ENCODE peak calls at places on chromosomes 12 and 14, in ten cellular contexts. One of them, this sample, is unnamed.

GRCh38 chr12:6958609-6959375 is 7.6 kb downstream of the PTPN6 start:
- DNase-seq in heart right ventricle: peak
- DNase-seq in type B pancreatic cell: no peak
- DNase-seq in psoas muscle: peak
- DNase-seq in pancreas: peak
- DNase-seq in transverse colon: peak
- DNase-seq in PC-3: no peak
- DNase-seq in Panc1: no peak
- DNase-seq in Calu3: no peak
- DNase-seq in SK-N-SH: peak
- DNase-seq in this sample: no peak

GRCh38 chr12:124713436-124714082 is 146.1 kb upstream of the NCOR2 start:
- DNase-seq in heart right ventricle: peak
- DNase-seq in type B pancreatic cell: no peak
- DNase-seq in psoas muscle: no peak
- DNase-seq in pancreas: no peak
- DNase-seq in transverse colon: no peak
- DNase-seq in PC-3: no peak
- DNase-seq in Panc1: no peak
- DNase-seq in Calu3: no peak
- DNase-seq in SK-N-SH: peak
- DNase-seq in this sample: no peak

GRCh38 chr12:94805749-94806148 is 155.4 kb upstream of the TMCC3 start:
- DNase-seq in heart right ventricle: no peak
- DNase-seq in type B pancreatic cell: no peak
- DNase-seq in psoas muscle: no peak
- DNase-seq in pancreas: no peak
- DNase-seq in transverse colon: no peak
- DNase-seq in PC-3: no peak
- DNase-seq in Panc1: no peak
- DNase-seq in Calu3: no peak
- DNase-seq in SK-N-SH: no peak
- DNase-seq in this sample: peak

GRCh38 chr12:63882844-63883243 is 38.3 kb downstream of the SRGAP1 start:
- DNase-seq in heart right ventricle: peak
- DNase-seq in type B pancreatic cell: no peak
- DNase-seq in psoas muscle: no peak
- DNase-seq in pancreas: no peak
- DNase-seq in transverse colon: no peak
- DNase-seq in PC-3: no peak
- DNase-seq in Panc1: no peak
- DNase-seq in Calu3: no peak
- DNase-seq in SK-N-SH: peak
- DNase-seq in this sample: no peak

GRCh38 chr12:30753233-30753632 is 1.5 kb downstream of the CAPRIN2 start:
- DNase-seq in heart right ventricle: no peak
- DNase-seq in type B pancreatic cell: no peak
- DNase-seq in psoas muscle: no peak
- DNase-seq in pancreas: no peak
- DNase-seq in transverse colon: no peak
- DNase-seq in PC-3: peak
- DNase-seq in Panc1: peak
- DNase-seq in Calu3: peak
- DNase-seq in SK-N-SH: peak
- DNase-seq in this sample: no peak

GRCh38 chr14:93921001-93921797 is 5.9 kb upstream of the FAM181A start:
- DNase-seq in heart right ventricle: no peak
- DNase-seq in type B pancreatic cell: no peak
- DNase-seq in psoas muscle: peak
- DNase-seq in pancreas: no peak
- DNase-seq in transverse colon: no peak
- DNase-seq in PC-3: no peak
- DNase-seq in Panc1: no peak
- DNase-seq in Calu3: no peak
- DNase-seq in SK-N-SH: no peak
- DNase-seq in this sample: no peak

GRCh38 chr12:117552971-117553370 is 191.5 kb upstream of the NOS1 start:
- DNase-seq in heart right ventricle: no peak
- DNase-seq in type B pancreatic cell: no peak
- DNase-seq in psoas muscle: no peak
- DNase-seq in pancreas: peak
- DNase-seq in transverse colon: no peak
- DNase-seq in PC-3: peak
- DNase-seq in Panc1: no peak
- DNase-seq in Calu3: no peak
- DNase-seq in SK-N-SH: no peak
- DNase-seq in this sample: no peak

GRCh38 chr14:51957950-51958349 is 31.4 kb upstream of the RTRAF start:
- DNase-seq in heart right ventricle: no peak
- DNase-seq in type B pancreatic cell: no peak
- DNase-seq in psoas muscle: no peak
- DNase-seq in pancreas: no peak
- DNase-seq in transverse colon: no peak
- DNase-seq in PC-3: no peak
- DNase-seq in Panc1: no peak
- DNase-seq in Calu3: no peak
- DNase-seq in SK-N-SH: no peak
- DNase-seq in this sample: no peak

GRCh38 chr12:106582661-106583577 is at the start of gene RFX4:
- DNase-seq in heart right ventricle: no peak
- DNase-seq in type B pancreatic cell: no peak
- DNase-seq in psoas muscle: no peak
- DNase-seq in pancreas: no peak
- DNase-seq in transverse colon: no peak
- DNase-seq in PC-3: no peak
- DNase-seq in Panc1: no peak
- DNase-seq in Calu3: no peak
- DNase-seq in SK-N-SH: peak
- DNase-seq in this sample: no peak

GRCh38 chr14:50531595-50532501 is 521 bp downstream of the MAP4K5 start:
- DNase-seq in heart right ventricle: peak
- DNase-seq in type B pancreatic cell: peak
- DNase-seq in psoas muscle: peak
- DNase-seq in pancreas: peak
- DNase-seq in transverse colon: peak
- DNase-seq in PC-3: peak
- DNase-seq in Panc1: no peak
- DNase-seq in Calu3: peak
- DNase-seq in SK-N-SH: peak
- DNase-seq in this sample: no peak

GRCh38 chr12:47741340-47741703 is 16.0 kb upstream of the ENDOU start:
- DNase-seq in heart right ventricle: peak
- DNase-seq in type B pancreatic cell: no peak
- DNase-seq in psoas muscle: peak
- DNase-seq in pancreas: no peak
- DNase-seq in transverse colon: peak
- DNase-seq in PC-3: peak
- DNase-seq in Panc1: no peak
- DNase-seq in Calu3: peak
- DNase-seq in SK-N-SH: peak
- DNase-seq in this sample: no peak

GRCh38 chr12:79634957-79635471 is 55.8 kb downstream of the PAWR start:
- DNase-seq in heart right ventricle: no peak
- DNase-seq in type B pancreatic cell: no peak
- DNase-seq in psoas muscle: no peak
- DNase-seq in pancreas: no peak
- DNase-seq in transverse colon: no peak
- DNase-seq in PC-3: no peak
- DNase-seq in Panc1: no peak
- DNase-seq in Calu3: no peak
- DNase-seq in SK-N-SH: no peak
- DNase-seq in this sample: no peak

GRCh38 chr12:3197131-3197818 is 120.1 kb downstream of the TSPAN9 start:
- DNase-seq in heart right ventricle: no peak
- DNase-seq in type B pancreatic cell: no peak
- DNase-seq in psoas muscle: no peak
- DNase-seq in pancreas: peak
- DNase-seq in transverse colon: no peak
- DNase-seq in PC-3: no peak
- DNase-seq in Panc1: no peak
- DNase-seq in Calu3: no peak
- DNase-seq in SK-N-SH: no peak
- DNase-seq in this sample: no peak

GRCh38 chr12:3193755-3194154 is 116.6 kb downstream of the TSPAN9 start:
- DNase-seq in heart right ventricle: no peak
- DNase-seq in type B pancreatic cell: no peak
- DNase-seq in psoas muscle: no peak
- DNase-seq in pancreas: no peak
- DNase-seq in transverse colon: no peak
- DNase-seq in PC-3: no peak
- DNase-seq in Panc1: no peak
- DNase-seq in Calu3: no peak
- DNase-seq in SK-N-SH: no peak
- DNase-seq in this sample: no peak

GRCh38 chr12:3195859-3196483 is 118.8 kb downstream of the TSPAN9 start:
- DNase-seq in heart right ventricle: no peak
- DNase-seq in type B pancreatic cell: no peak
- DNase-seq in psoas muscle: no peak
- DNase-seq in pancreas: no peak
- DNase-seq in transverse colon: no peak
- DNase-seq in PC-3: no peak
- DNase-seq in Panc1: no peak
- DNase-seq in Calu3: no peak
- DNase-seq in SK-N-SH: no peak
- DNase-seq in this sample: no peak

GRCh38 chr12:3196488-3196887 is 119.3 kb downstream of the TSPAN9 start:
- DNase-seq in heart right ventricle: no peak
- DNase-seq in type B pancreatic cell: no peak
- DNase-seq in psoas muscle: no peak
- DNase-seq in pancreas: no peak
- DNase-seq in transverse colon: no peak
- DNase-seq in PC-3: no peak
- DNase-seq in Panc1: no peak
- DNase-seq in Calu3: no peak
- DNase-seq in SK-N-SH: no peak
- DNase-seq in this sample: no peak

GRCh38 chr12:3195337-3195736 is 118.2 kb downstream of the TSPAN9 start:
- DNase-seq in heart right ventricle: no peak
- DNase-seq in type B pancreatic cell: no peak
- DNase-seq in psoas muscle: no peak
- DNase-seq in pancreas: no peak
- DNase-seq in transverse colon: no peak
- DNase-seq in PC-3: no peak
- DNase-seq in Panc1: no peak
- DNase-seq in Calu3: no peak
- DNase-seq in SK-N-SH: no peak
- DNase-seq in this sample: no peak
- TF ChIP-seq CTCF in heart right ventricle: no peak
- TF ChIP-seq CTCF in type B pancreatic cell: no peak
- TF ChIP-seq CTCF in psoas muscle: no peak
- TF ChIP-seq CTCF in pancreas: no peak
- TF ChIP-seq CTCF in transverse colon: no peak
- TF ChIP-seq CTCF in PC-3: no peak
- TF ChIP-seq CTCF in Panc1: no peak
- TF ChIP-seq CTCF in Calu3: no peak
- TF ChIP-seq CTCF in SK-N-SH: no peak
- TF ChIP-seq CTCF in this sample: no peak

DNA sequence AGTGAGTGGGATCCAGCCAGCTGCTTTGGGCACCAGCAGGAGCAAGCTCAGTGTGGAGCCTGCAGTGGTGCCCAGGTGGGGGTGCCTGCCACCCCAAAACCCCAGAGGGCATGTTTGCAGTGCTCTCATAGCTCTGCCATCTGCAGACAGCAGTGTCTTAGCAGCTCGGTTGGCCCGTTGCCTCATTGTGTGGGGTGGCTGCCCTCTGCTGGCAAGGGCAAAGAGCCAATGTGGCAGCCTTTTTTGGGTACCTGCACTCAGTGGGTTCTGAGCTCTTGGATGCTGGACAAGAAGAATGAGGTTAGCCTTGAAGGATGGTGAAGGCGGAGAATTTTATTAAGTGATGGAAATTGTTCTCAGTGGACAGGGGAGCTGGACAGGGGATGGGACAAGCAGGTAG is 52.3 kb downstream of the NEUROD4 start:
- DNase-seq in heart right ventricle: peak
- DNase-seq in type B pancreatic cell: no peak
- DNase-seq in psoas muscle: peak
- DNase-seq in pancreas: peak
- DNase-seq in transverse colon: peak
- DNase-seq in PC-3: peak
- DNase-seq in Panc1: no peak
- DNase-seq in Calu3: peak
- DNase-seq in SK-N-SH: no peak
- DNase-seq in this sample: no peak
- TF ChIP-seq CTCF in heart right ventricle: peak
- TF ChIP-seq CTCF in type B pancreatic cell: peak
- TF ChIP-seq CTCF in psoas muscle: peak
- TF ChIP-seq CTCF in pancreas: no peak
- TF ChIP-seq CTCF in transverse colon: peak
- TF ChIP-seq CTCF in PC-3: peak
- TF ChIP-seq CTCF in Panc1: peak
- TF ChIP-seq CTCF in Calu3: peak
- TF ChIP-seq CTCF in SK-N-SH: peak
- TF ChIP-seq CTCF in this sample: peak

DNA sequence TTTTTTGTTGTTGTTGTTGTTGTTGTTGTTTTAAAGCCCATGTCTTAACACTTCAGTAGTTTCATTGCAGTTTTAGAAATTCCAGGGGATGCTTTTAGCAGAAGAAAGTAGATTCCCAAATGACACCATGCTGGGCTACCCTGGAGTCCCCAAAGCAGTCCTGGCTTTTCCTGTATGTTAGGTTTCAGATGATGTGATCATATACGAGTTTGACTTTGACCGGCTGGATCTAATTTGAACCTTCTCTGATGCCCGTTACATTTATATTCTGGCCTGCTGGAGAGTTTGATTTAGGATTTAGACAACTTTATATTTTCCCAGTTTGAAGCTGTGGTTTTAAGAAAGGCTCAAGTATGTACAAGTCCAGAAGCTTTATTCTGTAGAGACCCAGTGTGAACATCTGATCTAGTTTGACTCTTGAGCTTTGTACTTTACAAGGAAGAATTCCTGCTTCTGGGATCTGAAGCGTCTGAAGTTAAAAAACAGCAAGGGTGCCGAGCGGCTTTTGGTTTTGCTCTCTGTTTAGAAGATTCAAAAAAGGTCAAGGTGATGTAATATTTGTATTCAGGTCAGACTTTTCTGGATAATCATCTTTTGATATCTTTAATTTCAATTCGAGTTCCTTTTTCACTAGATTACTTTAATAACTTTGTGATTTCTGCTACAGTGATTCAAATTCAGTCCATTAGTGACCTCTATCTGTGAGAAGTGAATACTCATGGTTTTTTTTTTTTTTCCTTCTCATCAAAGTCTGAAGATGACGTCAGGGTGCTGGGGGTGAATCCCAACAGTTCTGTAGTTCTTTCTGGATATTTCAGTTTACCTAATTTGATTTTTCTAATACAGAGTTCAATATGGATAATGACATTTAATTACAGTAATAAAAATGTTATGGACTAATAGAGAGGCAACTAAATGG is 6.2 kb downstream of the FLRT2 start:
- DNase-seq in heart right ventricle: no peak
- DNase-seq in type B pancreatic cell: no peak
- DNase-seq in psoas muscle: no peak
- DNase-seq in pancreas: no peak
- DNase-seq in transverse colon: no peak
- DNase-seq in PC-3: peak
- DNase-seq in Panc1: no peak
- DNase-seq in Calu3: no peak
- DNase-seq in SK-N-SH: peak
- DNase-seq in this sample: no peak
- TF ChIP-seq CTCF in heart right ventricle: peak
- TF ChIP-seq CTCF in type B pancreatic cell: peak
- TF ChIP-seq CTCF in psoas muscle: peak
- TF ChIP-seq CTCF in pancreas: peak
- TF ChIP-seq CTCF in transverse colon: no peak
- TF ChIP-seq CTCF in PC-3: peak
- TF ChIP-seq CTCF in Panc1: peak
- TF ChIP-seq CTCF in Calu3: no peak
- TF ChIP-seq CTCF in SK-N-SH: peak
- TF ChIP-seq CTCF in this sample: peak

GRCh38 chr14:64636980-64637429 is 67.2 kb upstream of the PLEKHG3 start:
- DNase-seq in heart right ventricle: no peak
- DNase-seq in type B pancreatic cell: no peak
- DNase-seq in psoas muscle: no peak
- DNase-seq in pancreas: no peak
- DNase-seq in transverse colon: no peak
- DNase-seq in PC-3: no peak
- DNase-seq in Panc1: no peak
- DNase-seq in Calu3: no peak
- DNase-seq in SK-N-SH: no peak
- DNase-seq in this sample: no peak
- TF ChIP-seq CTCF in heart right ventricle: peak
- TF ChIP-seq CTCF in type B pancreatic cell: peak
- TF ChIP-seq CTCF in psoas muscle: no peak
- TF ChIP-seq CTCF in pancreas: no peak
- TF ChIP-seq CTCF in transverse colon: peak
- TF ChIP-seq CTCF in PC-3: peak
- TF ChIP-seq CTCF in Panc1: peak
- TF ChIP-seq CTCF in Calu3: no peak
- TF ChIP-seq CTCF in SK-N-SH: no peak
- TF ChIP-seq CTCF in this sample: no peak

This sample was measured in AG09319.